ENCODE peak calls at places on chromosomes 7 and 10, in seven cellular contexts. One of them, this sample, is unnamed.

GRCh38 chr10:49008505-49009202 is 69.0 kb upstream of the LRRC18 start:
- ATAC-seq in stimulated activated naive B cell treated with anti-CD40 and anti-IgM and Interleukin-4, amounts not matched to agents 10 μg/mL and 1 μg/mL and 100 μg/mL, for 72 hours: no peak
- ATAC-seq in activated CD8-positive, alpha-beta T cell treated with anti-CD3 and anti-CD28 coated beads, Interleukin-2, amount 10 ng/mL, durations not matched to agents 7 days and 5 days: no peak
- ATAC-seq in PC-3: no peak
- ATAC-seq in gastroesophageal sphincter: no peak
- ATAC-seq in left cardiac atrium: peak
- ATAC-seq in foreskin keratinocyte: no peak
- ATAC-seq in this sample: no peak

GRCh38 chr10:35612385-35613106 is 7.4 kb downstream of the GJD4 start:
- ATAC-seq in stimulated activated naive B cell treated with anti-CD40 and anti-IgM and Interleukin-4, amounts not matched to agents 10 μg/mL and 1 μg/mL and 100 μg/mL, for 72 hours: no peak
- ATAC-seq in activated CD8-positive, alpha-beta T cell treated with anti-CD3 and anti-CD28 coated beads, Interleukin-2, amount 10 ng/mL, durations not matched to agents 7 days and 5 days: no peak
- ATAC-seq in PC-3: no peak
- ATAC-seq in gastroesophageal sphincter: no peak
- ATAC-seq in left cardiac atrium: no peak
- ATAC-seq in foreskin keratinocyte: no peak
- ATAC-seq in this sample: no peak

GRCh38 chr10:21160116-21160515 is 263.0 kb upstream of the NEBL start:
- ATAC-seq in stimulated activated naive B cell treated with anti-CD40 and anti-IgM and Interleukin-4, amounts not matched to agents 10 μg/mL and 1 μg/mL and 100 μg/mL, for 72 hours: no peak
- ATAC-seq in activated CD8-positive, alpha-beta T cell treated with anti-CD3 and anti-CD28 coated beads, Interleukin-2, amount 10 ng/mL, durations not matched to agents 7 days and 5 days: no peak
- ATAC-seq in PC-3: peak
- ATAC-seq in gastroesophageal sphincter: no peak
- ATAC-seq in left cardiac atrium: no peak
- ATAC-seq in foreskin keratinocyte: no peak
- ATAC-seq in this sample: no peak

GRCh38 chr7:155363852-155364600 is 66.3 kb downstream of the INSIG1 start:
- ATAC-seq in stimulated activated naive B cell treated with anti-CD40 and anti-IgM and Interleukin-4, amounts not matched to agents 10 μg/mL and 1 μg/mL and 100 μg/mL, for 72 hours: peak
- ATAC-seq in activated CD8-positive, alpha-beta T cell treated with anti-CD3 and anti-CD28 coated beads, Interleukin-2, amount 10 ng/mL, durations not matched to agents 7 days and 5 days: no peak
- ATAC-seq in PC-3: peak
- ATAC-seq in gastroesophageal sphincter: no peak
- ATAC-seq in left cardiac atrium: no peak
- ATAC-seq in foreskin keratinocyte: no peak
- ATAC-seq in this sample: no peak

GRCh38 chr10:133474833-133475734 is 21.3 kb downstream of the SCART1 start:
- ATAC-seq in stimulated activated naive B cell treated with anti-CD40 and anti-IgM and Interleukin-4, amounts not matched to agents 10 μg/mL and 1 μg/mL and 100 μg/mL, for 72 hours: no peak
- ATAC-seq in activated CD8-positive, alpha-beta T cell treated with anti-CD3 and anti-CD28 coated beads, Interleukin-2, amount 10 ng/mL, durations not matched to agents 7 days and 5 days: peak
- ATAC-seq in PC-3: no peak
- ATAC-seq in gastroesophageal sphincter: no peak
- ATAC-seq in left cardiac atrium: no peak
- ATAC-seq in foreskin keratinocyte: no peak
- ATAC-seq in this sample: no peak

GRCh38 chr7:30805081-30805691 is 34.0 kb downstream of the MINDY4 start:
- ATAC-seq in stimulated activated naive B cell treated with anti-CD40 and anti-IgM and Interleukin-4, amounts not matched to agents 10 μg/mL and 1 μg/mL and 100 μg/mL, for 72 hours: no peak
- ATAC-seq in activated CD8-positive, alpha-beta T cell treated with anti-CD3 and anti-CD28 coated beads, Interleukin-2, amount 10 ng/mL, durations not matched to agents 7 days and 5 days: no peak
- ATAC-seq in PC-3: no peak
- ATAC-seq in gastroesophageal sphincter: peak
- ATAC-seq in left cardiac atrium: peak
- ATAC-seq in foreskin keratinocyte: no peak
- ATAC-seq in this sample: no peak

GRCh38 chr7:45586748-45587520 is 12.8 kb downstream of the ADCY1 start:
- ATAC-seq in stimulated activated naive B cell treated with anti-CD40 and anti-IgM and Interleukin-4, amounts not matched to agents 10 μg/mL and 1 μg/mL and 100 μg/mL, for 72 hours: no peak
- ATAC-seq in activated CD8-positive, alpha-beta T cell treated with anti-CD3 and anti-CD28 coated beads, Interleukin-2, amount 10 ng/mL, durations not matched to agents 7 days and 5 days: no peak
- ATAC-seq in PC-3: no peak
- ATAC-seq in gastroesophageal sphincter: no peak
- ATAC-seq in left cardiac atrium: no peak
- ATAC-seq in foreskin keratinocyte: no peak
- ATAC-seq in this sample: no peak

GRCh38 chr10:104396581-104396980 is 42.9 kb downstream of the CFAP58 start:
- ATAC-seq in stimulated activated naive B cell treated with anti-CD40 and anti-IgM and Interleukin-4, amounts not matched to agents 10 μg/mL and 1 μg/mL and 100 μg/mL, for 72 hours: no peak
- ATAC-seq in activated CD8-positive, alpha-beta T cell treated with anti-CD3 and anti-CD28 coated beads, Interleukin-2, amount 10 ng/mL, durations not matched to agents 7 days and 5 days: no peak
- ATAC-seq in PC-3: no peak
- ATAC-seq in gastroesophageal sphincter: no peak
- ATAC-seq in left cardiac atrium: no peak
- ATAC-seq in foreskin keratinocyte: no peak
- ATAC-seq in this sample: no peak

GRCh38 chr7:151954866-151955820 is 1.1 kb upstream of the GALNTL5 start:
- ATAC-seq in stimulated activated naive B cell treated with anti-CD40 and anti-IgM and Interleukin-4, amounts not matched to agents 10 μg/mL and 1 μg/mL and 100 μg/mL, for 72 hours: peak
- ATAC-seq in activated CD8-positive, alpha-beta T cell treated with anti-CD3 and anti-CD28 coated beads, Interleukin-2, amount 10 ng/mL, durations not matched to agents 7 days and 5 days: no peak
- ATAC-seq in PC-3: no peak
- ATAC-seq in gastroesophageal sphincter: peak
- ATAC-seq in left cardiac atrium: peak
- ATAC-seq in foreskin keratinocyte: no peak
- ATAC-seq in this sample: no peak